ENCODE peak calls at places on chromosome 15, in four cellular contexts. One of them, this sample, is unnamed.

GRCh38 chr15:99504823-99505551 is 60.8 kb upstream of the MEF2A start:
- DNase-seq in KG1: no peak
- DNase-seq in amniotic stem cell: no peak
- DNase-seq in NCI-H2171 treated with DMSO at 0.1 percent for 48 hours: no peak
- DNase-seq in this sample: no peak

GRCh38 chr15:29945943-29946591 is 123.8 kb upstream of the TJP1 start:
- DNase-seq in KG1: no peak
- DNase-seq in amniotic stem cell: no peak
- DNase-seq in NCI-H2171 treated with DMSO at 0.1 percent for 48 hours: no peak
- DNase-seq in this sample: no peak

GRCh38 chr15:68340711-68341671 is 63.4 kb downstream of the FEM1B start:
- DNase-seq in KG1: no peak
- DNase-seq in amniotic stem cell: no peak
- DNase-seq in NCI-H2171 treated with DMSO at 0.1 percent for 48 hours: no peak
- DNase-seq in this sample: no peak

GRCh38 chr15:71658036-71658435 is 152.3 kb upstream of the NR2E3 start:
- DNase-seq in KG1: no peak
- DNase-seq in amniotic stem cell: no peak
- DNase-seq in NCI-H2171 treated with DMSO at 0.1 percent for 48 hours: no peak
- DNase-seq in this sample: no peak

GRCh38 chr15:65945616-65946015 is 76.3 kb downstream of the RAB11A start:
- DNase-seq in KG1: no peak
- DNase-seq in amniotic stem cell: no peak
- DNase-seq in NCI-H2171 treated with DMSO at 0.1 percent for 48 hours: no peak
- DNase-seq in this sample: no peak

GRCh38 chr15:74243431-74243830 is 7.3 kb downstream of the CCDC33 start:
- DNase-seq in KG1: no peak
- DNase-seq in amniotic stem cell: no peak
- DNase-seq in NCI-H2171 treated with DMSO at 0.1 percent for 48 hours: no peak
- DNase-seq in this sample: no peak

GRCh38 chr15:91517491-91518200 is 335.9 kb upstream of the SLCO3A1 start:
- DNase-seq in KG1: no peak
- DNase-seq in amniotic stem cell: no peak
- DNase-seq in NCI-H2171 treated with DMSO at 0.1 percent for 48 hours: no peak
- DNase-seq in this sample: no peak

GRCh38 chr15:56942118-56942517 is 23.7 kb downstream of the TCF12 start:
- DNase-seq in KG1: no peak
- DNase-seq in amniotic stem cell: no peak
- DNase-seq in NCI-H2171 treated with DMSO at 0.1 percent for 48 hours: no peak
- DNase-seq in this sample: no peak

GRCh38 chr15:60535743-60536142 is 56.8 kb upstream of the ICE2 start:
- DNase-seq in KG1: no peak
- DNase-seq in amniotic stem cell: no peak
- DNase-seq in NCI-H2171 treated with DMSO at 0.1 percent for 48 hours: no peak
- DNase-seq in this sample: no peak

GRCh38 chr15:42332331-42332730 is 27.0 kb upstream of the CAPN3 start:
- DNase-seq in KG1: no peak
- DNase-seq in amniotic stem cell: no peak
- DNase-seq in NCI-H2171 treated with DMSO at 0.1 percent for 48 hours: no peak
- DNase-seq in this sample: no peak

GRCh38 chr15:25859838-25860645 is 3.1 kb downstream of the ATP10A start:
- DNase-seq in KG1: no peak
- DNase-seq in amniotic stem cell: no peak
- DNase-seq in NCI-H2171 treated with DMSO at 0.1 percent for 48 hours: no peak
- DNase-seq in this sample: no peak

This sample was measured in C1 segment of cervical spinal cord.